ENCODE peak calls at places on chromosomes 6 and 20, in nine cellular contexts. Z is foreskin fibroblast, F is GM20000, R is fibroblast of mammary gland, S is HepG2, O is lower leg skin, V is adrenal gland, K is neural progenitor cell, Q is sigmoid colon. A is an unnamed sample.

GRCh38 chr6:158290659-158291058 is 21.6 kb upstream of the TULP4 start:
- DNase-seq in Q (no peak), K (no peak), V (no peak), Z (no peak), O (no peak), S (no peak), F (peak), R (no peak), A (peak)

GRCh38 chr6:3722211-3722621 is 29.3 kb downstream of the PXDC1 start:
- DNase-seq in S (no peak), Q (no peak), K (peak), O (no peak), V (no peak), F (no peak), R (peak), Z (peak), A (no peak)

GRCh38 chr20:46232575-46232974 is 75.7 kb downstream of the CDH22 start:
- DNase-seq in V (no peak), Q (no peak), S (no peak), F (no peak), R (no peak), O (no peak), K (no peak), Z (no peak), A (no peak)

GRCh38 chr6:150301871-150302800 is 66.7 kb upstream of the IYD start:
- DNase-seq in O (no peak), K (no peak), S (peak), Z (peak), R (peak), Q (no peak), V (no peak), F (peak), A (peak)

GRCh38 chr6:157525918-157526425 is 145.0 kb downstream of the ZDHHC14 start:
- DNase-seq in R (no peak), F (no peak), K (no peak), Z (no peak), O (no peak), Q (no peak), S (no peak), V (no peak), A (no peak)

GRCh38 chr6:168344338-168344737 is 24.8 kb upstream of the DACT2 start:
- DNase-seq in S (no peak), Q (no peak), O (no peak), K (no peak), V (no peak), F (no peak), R (no peak), Z (no peak), A (no peak)

GRCh38 chr6:78808933-78809332 is 58.4 kb upstream of the IRAK1BP1 start:
- DNase-seq in R (no peak), K (no peak), V (no peak), F (no peak), Q (no peak), S (no peak), O (no peak), Z (no peak), A (no peak)

GRCh38 chr6:138115191-138115590 is 8.0 kb upstream of the PERP start:
- DNase-seq in S (no peak), F (no peak), Q (no peak), K (no peak), V (no peak), R (no peak), O (no peak), Z (no peak), A (no peak)

GRCh38 chr6:43980004-43980795 is 147.1 kb downstream of the MRPL14 start:
- DNase-seq in O (no peak), Z (no peak), R (no peak), V (peak), Q (peak), S (no peak), F (no peak), K (no peak), A (no peak)

GRCh38 chr6:20575691-20576451 is 41.6 kb downstream of the CDKAL1 start:
- DNase-seq in K (no peak), Z (no peak), Q (no peak), F (no peak), V (no peak), S (no peak), O (no peak), R (no peak), A (no peak)

GRCh38 chr20:53918949-53919361 is 151.4 kb downstream of the BCAS1 start:
- DNase-seq in Q (no peak), S (no peak), Z (no peak), V (peak), K (peak), R (no peak), O (no peak), F (no peak), A (no peak)

GRCh38 chr6:43188426-43188825 is 6.4 kb downstream of the CUL9 start:
- DNase-seq in F (no peak), Z (no peak), R (no peak), V (peak), K (no peak), O (no peak), Q (no peak), S (no peak), A (no peak)

GRCh38 chr6:150528648-150529285 is 70.9 kb upstream of the PLEKHG1 start:
- DNase-seq in K (peak), Q (peak), O (peak), F (no peak), R (peak), S (no peak), Z (peak), V (peak), A (peak)

GRCh38 chr6:143962644-143962929 is 45.5 kb downstream of the PLAGL1 start:
- DNase-seq in O (no peak), K (peak), F (no peak), R (peak), Q (no peak), V (no peak), S (no peak), Z (peak), A (no peak)
- TF ChIP-seq CTCF in O (no peak), K (peak), F (no peak), R (peak), Q (no peak), V (no peak), S (no peak), Z (peak), A (no peak)

DNA sequence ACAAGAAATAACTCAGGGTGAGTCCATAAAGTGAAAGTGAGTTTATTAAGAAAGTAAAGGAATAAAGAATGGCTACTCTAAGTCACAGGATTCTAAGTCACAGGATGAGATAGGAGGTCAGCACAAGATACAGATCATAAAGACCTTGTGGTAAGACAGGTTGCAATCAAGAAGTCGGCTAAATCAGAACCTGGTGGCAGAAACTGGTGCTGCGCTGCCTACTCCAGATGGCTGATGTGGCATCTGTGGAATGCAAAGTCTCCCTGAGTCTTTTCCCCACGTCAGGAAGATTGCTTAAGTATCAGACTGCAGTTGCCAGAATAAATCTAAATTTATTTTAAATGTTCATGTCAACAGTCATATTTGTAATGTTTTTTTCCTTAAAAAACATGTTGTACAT is 10.7 kb upstream of the KCNK15 start:
- DNase-seq in Q (no peak), O (no peak), R (peak), K (peak), Z (peak), F (no peak), V (no peak), S (no peak), A (no peak)
- TF ChIP-seq CTCF in Q (peak), O (no peak), R (no peak), K (peak), Z (no peak), F (no peak), V (no peak), S (no peak), A (no peak)

GRCh38 chr20:36141310-36141709 is 13.2 kb upstream of the EPB41L1 start:
- DNase-seq in Q (no peak), R (no peak), F (no peak), S (no peak), K (no peak), V (no peak), O (no peak), Z (no peak), A (no peak)
- TF ChIP-seq CTCF in Q (no peak), R (no peak), F (no peak), S (peak), K (peak), V (no peak), O (no peak), Z (no peak), A (no peak)

GRCh38 chr20:9889270-9889981 is 50.5 kb upstream of the PAK5 start:
- DNase-seq in Z (no peak), F (peak), K (no peak), V (no peak), S (peak), O (no peak), R (no peak), Q (no peak), A (no peak)

GRCh38 chr20:9884061-9884460 is 45.2 kb upstream of the PAK5 start:
- DNase-seq in O (no peak), Z (no peak), S (no peak), K (peak), R (no peak), F (no peak), Q (no peak), V (no peak), A (no peak)

GRCh38 chr20:9886227-9886626 is 47.4 kb upstream of the PAK5 start:
- DNase-seq in Q (no peak), R (peak), K (no peak), S (no peak), O (no peak), F (no peak), Z (peak), V (no peak), A (no peak)

GRCh38 chr20:9884666-9885065 is 45.8 kb upstream of the PAK5 start:
- DNase-seq in K (no peak), V (no peak), R (peak), S (no peak), Q (no peak), O (no peak), Z (peak), F (no peak), A (no peak)
- TF ChIP-seq CTCF in K (no peak), V (peak), R (no peak), S (peak), Q (no peak), O (no peak), Z (no peak), F (no peak), A (no peak)

GRCh38 chr20:62570897-62571666 is 71.2 kb upstream of the SLCO4A1 start:
- DNase-seq in R (no peak), V (no peak), Q (no peak), K (no peak), O (no peak), F (no peak), Z (no peak), S (no peak), A (no peak)

GRCh38 chr20:62570403-62570802 is 71.9 kb upstream of the SLCO4A1 start:
- DNase-seq in Q (no peak), V (no peak), Z (no peak), R (no peak), S (no peak), O (no peak), K (no peak), F (no peak), A (no peak)

GRCh38 chr20:62569615-62570014 is 72.7 kb upstream of the SLCO4A1 start:
- DNase-seq in K (no peak), Q (no peak), F (no peak), O (no peak), V (no peak), R (no peak), S (no peak), Z (no peak), A (no peak)

GRCh38 chr20:62572980-62573379 is 69.3 kb upstream of the SLCO4A1 start:
- DNase-seq in S (no peak), R (no peak), O (no peak), Q (no peak), F (no peak), V (no peak), K (peak), Z (no peak), A (no peak)

GRCh38 chr20:62571667-62572344 is 70.5 kb upstream of the SLCO4A1 start:
- DNase-seq in Q (no peak), S (peak), F (peak), O (no peak), V (no peak), R (no peak), K (no peak), Z (no peak), A (peak)
- TF ChIP-seq CTCF in Q (no peak), S (peak), F (no peak), O (no peak), V (no peak), R (no peak), K (peak), Z (no peak), A (peak)

GRCh38 chr6:124854338-124854922 is 107.8 kb upstream of the RNF217 start:
- DNase-seq in R (no peak), Z (no peak), S (no peak), Q (no peak), K (no peak), F (no peak), O (no peak), V (no peak), A (no peak)
- TF ChIP-seq CTCF in R (peak), Z (no peak), S (no peak), Q (no peak), K (peak), F (no peak), O (no peak), V (no peak), A (peak)

DNA sequence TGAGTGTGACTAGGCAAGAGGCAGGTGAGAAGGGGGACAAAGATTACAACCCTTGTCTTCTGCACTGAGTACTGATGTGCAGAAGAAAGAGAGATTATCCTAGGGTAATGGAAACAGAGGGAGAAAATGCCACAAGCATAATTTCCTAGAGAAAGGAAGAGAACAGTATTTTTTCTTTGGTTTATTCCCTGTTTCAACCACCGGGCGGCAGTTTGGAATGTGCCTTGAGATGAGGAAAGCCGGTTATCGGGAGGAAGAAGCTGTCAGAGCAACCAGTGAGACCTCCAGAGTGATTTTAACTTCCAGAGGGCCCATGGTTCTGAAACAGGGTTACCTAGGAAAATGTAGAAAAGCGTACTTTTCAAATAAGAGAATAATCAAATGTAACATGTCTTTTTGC is 121.4 kb downstream of the REV3L start:
- DNase-seq in F (no peak), R (peak), K (peak), S (peak), V (peak), O (no peak), Z (peak), Q (no peak), A (peak)
- TF ChIP-seq CTCF in F (no peak), R (peak), K (peak), S (peak), V (peak), O (no peak), Z (peak), Q (peak), A (no peak)

GRCh38 chr20:50367104-50367674 is 143.0 kb upstream of the PTPN1 start:
- DNase-seq in S (no peak), Q (no peak), O (no peak), V (no peak), R (no peak), K (no peak), F (no peak), Z (no peak), A (no peak)
- TF ChIP-seq CTCF in S (no peak), Q (no peak), O (no peak), V (no peak), R (no peak), K (no peak), F (no peak), Z (no peak), A (no peak)

GRCh38 chr20:34824861-34825529 is 456 bp downstream of the NCOA6 start:
- DNase-seq in Z (peak), F (peak), S (peak), O (peak), Q (peak), V (peak), R (peak), K (peak), A (peak)
- TF ChIP-seq CTCF in Z (no peak), F (no peak), S (peak), O (no peak), Q (no peak), V (no peak), R (no peak), K (peak), A (no peak)

GRCh38 chr6:108114861-108115597 is 40.5 kb upstream of the OSTM1 start:
- DNase-seq in V (peak), Q (peak), O (no peak), S (no peak), F (no peak), K (peak), R (peak), Z (peak), A (peak)
- TF ChIP-seq CTCF in V (peak), Q (no peak), O (no peak), S (no peak), F (no peak), K (peak), R (no peak), Z (no peak), A (no peak)

A was measured in activated CD8-positive, alpha-beta T cell treated with anti-CD3 and anti-CD28 coated beads for 36 hours.